ENCODE peak calls at places on chromosomes 4 and X, in seven cellular contexts. K, B, U, H, R, I and E are unnamed samples.

GRCh38 chr4:110618091-110619000 is 4.5 kb downstream of the PITX2 start:
- DNase-seq in K (peak), B (peak), U (no peak), H (no peak), R (peak), I (no peak), E (peak)

GRCh38 chr4:37825943-37826281 is 574 bp upstream of the PGM2 start:
- DNase-seq in K (no peak), B (peak), U (no peak), H (no peak), R (no peak), I (no peak), E (peak)

GRCh38 chr4:108849611-108850406 is 87.0 kb upstream of the ETNPPL start:
- DNase-seq in K (no peak), B (no peak), U (peak), H (no peak), R (peak), I (no peak), E (no peak)

GRCh38 chr4:142893012-142893411 is 46.9 kb upstream of the INPP4B start:
- DNase-seq in K (no peak), B (no peak), U (no peak), H (no peak), R (no peak), I (peak), E (no peak)

GRCh38 chr4:20416800-20417199 is 165.1 kb downstream of the SLIT2 start:
- DNase-seq in K (no peak), B (no peak), U (no peak), H (no peak), R (no peak), I (no peak), E (no peak)

GRCh38 chr4:176123710-176124407 is 58.2 kb downstream of the WDR17 start:
- DNase-seq in K (peak), B (peak), U (no peak), H (no peak), R (peak), I (peak), E (peak)

GRCh38 chr4:99723555-99724450 is 66.2 kb upstream of the C4orf54 start:
- DNase-seq in K (peak), B (peak), U (peak), H (no peak), R (peak), I (peak), E (no peak)

GRCh38 chr4:67198757-67199156 is 346.5 kb downstream of the CENPC start:
- DNase-seq in K (peak), B (peak), U (no peak), H (no peak), R (peak), I (no peak), E (no peak)

GRCh38 chr4:67083496-67083895 is 461.8 kb downstream of the CENPC start:
- DNase-seq in K (no peak), B (no peak), U (no peak), H (no peak), R (no peak), I (no peak), E (no peak)

GRCh38 chrX:57528670-57529255 is 63.0 kb upstream of the ZXDB start:
- DNase-seq in K (peak), B (peak), U (peak), H (no peak), R (no peak), I (no peak), E (no peak)

GRCh38 chr4:65538571-65538970 is 131.7 kb downstream of the EPHA5 start:
- DNase-seq in K (no peak), B (no peak), U (peak), H (no peak), R (peak), I (no peak), E (no peak)

GRCh38 chrX:148620023-148620422 is 119.6 kb downstream of the AFF2 start:
- DNase-seq in K (no peak), B (no peak), U (no peak), H (no peak), R (no peak), I (no peak), E (no peak)

GRCh38 chrX:133999013-133999705 is 13.8 kb upstream of the GPC3 start:
- DNase-seq in K (no peak), B (no peak), U (no peak), H (no peak), R (peak), I (no peak), E (no peak)

GRCh38 chrX:18701621-18702361 is 5.7 kb upstream of the PPEF1 start:
- DNase-seq in K (no peak), B (no peak), U (peak), H (no peak), R (peak), I (no peak), E (no peak)

GRCh38 chrX:119121341-119121740 is 6.3 kb downstream of the KIAA1210 start:
- DNase-seq in K (no peak), B (no peak), U (peak), H (no peak), R (peak), I (no peak), E (no peak)

GRCh38 chr4:158850800-158851644 is 82.2 kb downstream of the FNIP2 start:
- DNase-seq in K (no peak), B (no peak), U (peak), H (no peak), R (peak), I (no peak), E (no peak)

GRCh38 chr4:138035781-138036258 is 206.3 kb downstream of the SLC7A11 start:
- DNase-seq in K (peak), B (no peak), U (peak), H (no peak), R (peak), I (peak), E (peak)

GRCh38 chr4:14317351-14317750 is 684.9 kb upstream of the CPEB2 start:
- DNase-seq in K (no peak), B (no peak), U (no peak), H (no peak), R (no peak), I (no peak), E (no peak)

GRCh38 chrX:70826715-70827114 is 81.8 kb downstream of the TEX11 start:
- DNase-seq in K (no peak), B (no peak), U (no peak), H (no peak), R (no peak), I (no peak), E (no peak)

GRCh38 chr4:145484240-145484846 is 2.7 kb downstream of the SMAD1 start:
- DNase-seq in K (no peak), B (no peak), U (no peak), H (no peak), R (no peak), I (no peak), E (no peak)

GRCh38 chr4:12761694-12762093 is 722.4 kb downstream of the RAB28 start:
- DNase-seq in K (no peak), B (no peak), U (no peak), H (no peak), R (peak), I (no peak), E (no peak)

GRCh38 chr4:34220601-34221000 is 2023.7 kb downstream of the ARAP2 start:
- DNase-seq in K (no peak), B (no peak), U (no peak), H (no peak), R (no peak), I (no peak), E (no peak)

GRCh38 chr4:43362875-43363636 is 470.5 kb downstream of the GRXCR1 start:
- DNase-seq in K (no peak), B (no peak), U (no peak), H (no peak), R (no peak), I (no peak), E (no peak)

GRCh38 chrX:97882306-97882705 is 998.6 kb downstream of the RPA4 start:
- DNase-seq in K (no peak), B (no peak), U (peak), H (no peak), R (no peak), I (no peak), E (no peak)

GRCh38 chr4:174631901-174632758 is 109.8 kb upstream of the HPGD start:
- DNase-seq in K (peak), B (no peak), U (peak), H (no peak), R (peak), I (peak), E (peak)

DNA sequence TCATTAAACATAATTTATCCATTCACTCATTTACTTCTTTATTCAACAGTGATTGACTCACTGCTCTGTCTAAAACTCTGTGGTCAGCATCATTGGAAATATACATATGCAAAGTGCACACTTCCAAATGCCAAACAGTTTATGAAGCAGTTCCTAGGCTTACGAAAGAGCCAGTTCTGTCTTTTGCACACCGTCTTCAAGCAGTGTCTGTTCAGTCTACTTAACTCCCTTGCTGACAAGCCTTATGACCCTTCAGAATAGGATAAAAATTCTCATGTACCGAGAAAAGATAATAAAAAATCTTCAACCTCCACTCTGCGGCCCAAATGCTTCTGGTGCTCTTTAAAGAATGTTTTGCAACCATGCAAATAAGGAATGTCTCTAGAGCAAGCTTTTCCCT is 1037.1 kb upstream of the SLIT2 start:
- DNase-seq in K (no peak), B (no peak), U (peak), H (no peak), R (peak), I (no peak), E (no peak)
- H2AK5ac ChIP-seq in K (no peak), B (no peak), U (no peak), H (no peak), R (no peak), I (no peak), E (no peak)

GRCh38 chrX:13260598-13260997 is 59.3 kb downstream of the ATXN3L start:
- DNase-seq in K (peak), B (no peak), U (no peak), H (no peak), R (no peak), I (no peak), E (no peak)

GRCh38 chrX:13263560-13264251 is 56.1 kb downstream of the ATXN3L start:
- DNase-seq in K (no peak), B (no peak), U (no peak), H (no peak), R (no peak), I (no peak), E (no peak)

GRCh38 chrX:13258052-13258444 is 61.8 kb downstream of the ATXN3L start:
- DNase-seq in K (no peak), B (no peak), U (no peak), H (no peak), R (no peak), I (no peak), E (no peak)

GRCh38 chrX:13258725-13259124 is 61.1 kb downstream of the ATXN3L start:
- DNase-seq in K (no peak), B (no peak), U (no peak), H (no peak), R (no peak), I (no peak), E (no peak)

DNA sequence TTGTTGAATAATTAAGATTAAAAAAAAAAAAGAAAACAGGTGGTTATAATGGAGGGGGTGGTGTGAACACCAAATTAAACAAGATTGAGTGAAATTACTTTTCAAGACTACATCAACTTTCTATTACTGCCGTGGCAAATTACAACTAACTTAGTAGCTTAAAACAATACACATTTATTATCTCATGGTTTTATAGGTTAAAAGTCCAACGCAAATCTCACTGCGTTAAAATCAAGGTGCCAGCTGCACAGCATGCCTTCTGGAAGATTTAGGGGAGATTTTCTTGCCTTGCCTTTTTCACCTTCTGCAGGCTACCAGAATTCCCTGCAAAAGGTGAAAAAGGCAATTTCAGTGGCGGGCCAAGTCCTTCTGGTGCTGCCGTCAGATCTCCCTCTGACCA is 58.5 kb downstream of the ATXN3L start:
- DNase-seq in K (no peak), B (no peak), U (no peak), H (no peak), R (no peak), I (no peak), E (no peak)
- H3K23ac ChIP-seq in K (no peak), B (no peak), U (no peak), H (no peak), R (no peak), I (no peak), E (no peak)

GRCh38 chrX:132489256-132490085 is 633 bp upstream of the MBNL3 start:
- DNase-seq in K (peak), B (peak), U (peak), H (no peak), R (peak), I (peak), E (peak)

GRCh38 chrX:132491191-132491590 is 2.4 kb upstream of the MBNL3 start:
- DNase-seq in K (peak), B (no peak), U (no peak), H (no peak), R (no peak), I (peak), E (no peak)

GRCh38 chrX:132488092-132488749 is 617 bp downstream of the MBNL3 start:
- DNase-seq in K (peak), B (no peak), U (peak), H (no peak), R (peak), I (no peak), E (no peak)

GRCh38 chrX:132490086-132490419 is 1.2 kb upstream of the MBNL3 start:
- DNase-seq in K (peak), B (no peak), U (no peak), H (no peak), R (no peak), I (no peak), E (no peak)

GRCh38 chrX:132488819-132489255 is at the start of gene MBNL3:
- DNase-seq in K (peak), B (peak), U (peak), H (no peak), R (peak), I (peak), E (peak)
- H3K27ac ChIP-seq in K (no peak), B (no peak), U (no peak), H (no peak), R (peak), I (peak), E (no peak)

GRCh38 chr4:188432328-188432727 is 293.1 kb downstream of the TRIML1 start:
- DNase-seq in K (no peak), B (no peak), U (peak), H (no peak), R (no peak), I (no peak), E (no peak)
- H2AK5ac ChIP-seq in K (no peak), B (no peak), U (no peak), H (no peak), R (peak), I (no peak), E (no peak)